ENCODE peak calls at places on chromosomes 1 and 21, in seven cellular contexts. D is adrenal gland, E is epithelial cell of proximal tubule, Y is A549, P is AG04450, B is colonic mucosa, U is epithelial cell of esophagus. S is an unnamed sample.

GRCh38 chr1:245377854-245378253 is 223.1 kb downstream of the KIF26B start:
- DNase-seq in B (no peak), P (no peak), U (no peak), Y (no peak), D (no peak), E (no peak), S (no peak)

GRCh38 chr1:109262231-109263010 is 13.1 kb downstream of the CELSR2 start:
- DNase-seq in Y (no peak), D (no peak), B (no peak), E (no peak), U (no peak), P (no peak), S (no peak)

GRCh38 chr1:183652547-183653467 is at the start of gene APOBEC4:
- DNase-seq in Y (no peak), B (peak), U (peak), D (no peak), P (no peak), E (no peak), S (peak)

GRCh38 chr1:24386241-24386640 is 27.3 kb downstream of the STPG1 start:
- DNase-seq in B (peak), Y (no peak), U (peak), D (no peak), E (no peak), P (no peak), S (peak)

GRCh38 chr21:44814498-44815023 is 3.3 kb downstream of the SUMO3 start:
- DNase-seq in D (no peak), E (no peak), U (no peak), P (no peak), Y (no peak), B (no peak), S (no peak)

GRCh38 chr1:168465942-168466702 is 77.7 kb downstream of the XCL2 start:
- DNase-seq in D (no peak), E (no peak), B (peak), U (peak), P (peak), Y (no peak), S (peak)

GRCh38 chr1:247386695-247387094 is 29.3 kb upstream of the NLRP3 start:
- DNase-seq in B (no peak), P (peak), U (peak), E (no peak), D (no peak), Y (no peak), S (peak)

GRCh38 chr1:174074757-174075156 is 52.6 kb upstream of the RC3H1 start:
- DNase-seq in E (no peak), B (no peak), P (peak), D (no peak), Y (no peak), U (peak), S (peak)

GRCh38 chr1:72693899-72694298 is 411.6 kb upstream of the NEGR1 start:
- DNase-seq in E (no peak), D (no peak), B (no peak), P (no peak), Y (no peak), U (no peak), S (no peak)

GRCh38 chr1:163069142-163069541 is at the start of gene RGS4:
- DNase-seq in U (peak), B (peak), E (peak), D (peak), Y (no peak), P (peak), S (peak)

GRCh38 chr21:23522750-23523149 is 2084.5 kb downstream of the MRPL39 start:
- DNase-seq in U (no peak), B (no peak), Y (no peak), P (no peak), E (no peak), D (no peak), S (no peak)

DNA sequence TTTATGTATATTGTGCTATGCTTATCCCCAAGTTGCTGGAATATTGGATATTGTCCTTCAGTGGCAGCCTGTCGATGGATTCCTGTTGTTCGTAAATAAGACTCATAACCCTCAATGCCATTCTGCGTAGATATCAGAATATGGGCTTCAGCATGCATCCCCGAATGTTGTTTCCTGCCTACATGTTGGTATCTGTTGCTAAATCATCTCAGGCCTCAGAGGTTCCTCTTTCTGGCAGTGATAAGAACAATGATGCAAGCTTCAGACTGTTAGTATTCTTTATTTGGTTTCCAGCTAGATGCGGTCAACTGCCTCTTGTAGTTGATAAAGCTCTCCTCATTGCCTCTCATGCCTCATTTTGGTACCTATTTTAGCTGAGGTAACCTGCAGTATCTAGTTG is 2082.6 kb downstream of the MRPL39 start:
- DNase-seq in E (no peak), B (no peak), D (no peak), U (no peak), P (no peak), Y (no peak), S (no peak)
- H3K4me3 ChIP-seq in E (no peak), B (no peak), D (no peak), U (no peak), P (no peak), Y (no peak), S (no peak)

DNA sequence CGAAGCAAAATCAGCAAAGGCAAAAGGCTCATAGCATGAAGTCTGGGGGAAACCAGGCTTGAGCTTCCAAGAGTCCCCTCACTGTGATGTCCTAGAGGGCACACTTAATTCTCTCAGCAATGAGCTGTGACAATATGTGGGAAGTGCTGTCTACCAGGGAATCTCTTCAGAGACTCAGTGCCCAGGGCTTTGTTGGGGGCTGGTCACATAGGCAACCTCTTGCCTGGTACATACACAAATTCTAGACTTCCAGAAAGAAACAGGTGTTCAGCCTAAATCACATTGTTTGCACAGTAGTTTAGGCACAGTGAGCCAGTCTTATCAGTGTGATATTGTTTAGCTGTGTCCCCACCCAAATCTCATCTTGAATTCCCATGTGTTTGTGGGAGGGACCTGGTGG is 400.5 kb downstream of the PRDM2 start:
- DNase-seq in U (no peak), D (no peak), E (no peak), B (no peak), P (no peak), Y (no peak), S (no peak)
- H3K4me3 ChIP-seq in U (no peak), D (no peak), E (no peak), B (no peak), P (no peak), Y (no peak), S (no peak)

GRCh38 chr1:229066591-229066990 is 204.3 kb upstream of the RAB4A start:
- DNase-seq in B (no peak), U (no peak), D (no peak), E (no peak), P (no peak), Y (no peak), S (no peak)

GRCh38 chr1:229063154-229063553 is 207.8 kb upstream of the RAB4A start:
- DNase-seq in P (no peak), U (no peak), D (no peak), B (no peak), Y (no peak), E (no peak), S (no peak)

GRCh38 chr1:229065613-229066012 is 205.3 kb upstream of the RAB4A start:
- DNase-seq in Y (no peak), E (no peak), P (no peak), B (no peak), D (no peak), U (no peak), S (no peak)

GRCh38 chr1:229062135-229062534 is 208.8 kb upstream of the RAB4A start:
- DNase-seq in E (no peak), B (no peak), D (no peak), Y (no peak), U (no peak), P (no peak), S (no peak)

DNA sequence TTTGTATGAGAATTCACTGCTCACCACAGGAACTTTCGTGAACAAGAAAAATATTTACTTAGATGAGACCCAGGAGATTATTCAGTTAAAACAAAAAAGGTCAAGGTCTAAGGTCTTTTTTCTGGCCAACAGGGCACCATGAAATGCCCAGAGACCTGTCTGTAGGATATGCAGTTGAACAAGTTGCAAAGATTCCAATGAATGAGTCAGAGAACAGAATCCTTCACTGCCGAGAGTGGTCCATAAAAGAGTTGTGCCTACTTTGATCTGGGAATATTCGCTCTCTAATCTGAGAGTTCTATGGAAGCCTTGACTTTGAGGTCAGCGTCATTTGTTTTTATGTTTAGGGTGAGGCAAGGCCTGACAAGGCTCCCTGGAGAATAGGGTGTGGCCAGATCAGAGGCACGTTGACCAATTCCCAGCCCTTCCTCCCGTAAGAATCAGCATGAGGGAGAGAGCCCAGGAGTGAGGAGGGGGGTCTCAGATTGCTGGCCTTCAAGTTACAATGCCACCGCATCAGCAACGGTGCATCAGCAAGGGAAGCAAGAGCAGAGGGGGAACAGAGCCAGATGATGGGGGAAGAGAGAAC is 206.5 kb upstream of the RAB4A start:
- DNase-seq in D (no peak), P (no peak), U (peak), Y (no peak), B (no peak), E (no peak), S (no peak)
- H3K4me3 ChIP-seq in D (no peak), P (no peak), U (no peak), Y (no peak), B (no peak), E (no peak), S (no peak)

GRCh38 chr1:228939881-228940392 is 204.7 kb downstream of the RHOU start:
- DNase-seq in B (no peak), Y (no peak), U (no peak), D (no peak), E (no peak), P (no peak), S (no peak)
- H3K4me3 ChIP-seq in B (no peak), Y (no peak), U (no peak), D (no peak), E (no peak), P (no peak), S (no peak)

DNA sequence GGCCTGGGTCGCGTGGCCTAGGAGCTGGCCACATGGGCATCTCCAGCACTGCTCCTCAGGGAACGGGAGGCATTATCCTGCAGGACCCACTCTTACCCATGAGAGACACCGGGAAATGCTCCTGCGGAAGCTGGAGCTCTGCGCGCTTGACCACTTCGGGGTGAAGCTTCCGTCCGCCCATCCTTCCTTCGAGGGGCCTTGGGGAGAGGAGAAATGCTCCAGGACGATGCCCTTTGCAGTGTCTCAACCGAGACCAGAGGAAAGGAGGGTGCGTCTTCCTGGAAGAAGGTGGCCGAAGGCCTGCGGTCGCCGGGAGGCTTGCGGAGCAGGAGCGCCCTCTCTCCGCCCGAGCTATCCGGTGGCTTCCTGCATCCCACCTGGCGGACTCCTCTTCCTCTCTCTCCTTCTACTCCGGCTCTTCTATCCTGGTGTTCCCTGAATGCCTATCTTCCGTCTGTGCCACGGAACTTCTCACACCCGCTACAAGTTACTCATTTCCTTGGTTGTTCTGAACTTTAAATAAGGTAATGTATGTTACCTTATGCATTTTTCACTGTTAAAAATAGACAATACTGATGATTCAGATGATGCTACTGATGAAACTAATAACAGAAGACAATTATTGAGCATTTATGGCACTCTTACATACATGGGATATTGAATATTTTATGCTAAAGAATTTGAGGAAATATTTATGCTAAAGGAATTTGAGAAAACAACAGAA is 91.4 kb downstream of the PRKAB2 start:
- DNase-seq in B (no peak), D (no peak), Y (no peak), E (no peak), U (peak), P (no peak), S (no peak)
- H3K4me3 ChIP-seq in B (no peak), D (no peak), Y (no peak), E (no peak), U (no peak), P (no peak), S (no peak)

GRCh38 chr1:11802973-11803885 is 2.5 kb downstream of the MTHFR start:
- DNase-seq in D (peak), U (peak), E (no peak), P (peak), B (peak), Y (no peak), S (peak)
- H3K4me3 ChIP-seq in D (peak), U (peak), E (peak), P (peak), B (peak), Y (no peak), S (peak)

GRCh38 chr1:11740258-11741192 is 4.6 kb downstream of the AGTRAP start:
- DNase-seq in P (no peak), U (no peak), Y (no peak), B (no peak), D (no peak), E (no peak), S (no peak)
- H3K4me3 ChIP-seq in P (no peak), U (no peak), Y (no peak), B (no peak), D (no peak), E (no peak), S (no peak)

DNA sequence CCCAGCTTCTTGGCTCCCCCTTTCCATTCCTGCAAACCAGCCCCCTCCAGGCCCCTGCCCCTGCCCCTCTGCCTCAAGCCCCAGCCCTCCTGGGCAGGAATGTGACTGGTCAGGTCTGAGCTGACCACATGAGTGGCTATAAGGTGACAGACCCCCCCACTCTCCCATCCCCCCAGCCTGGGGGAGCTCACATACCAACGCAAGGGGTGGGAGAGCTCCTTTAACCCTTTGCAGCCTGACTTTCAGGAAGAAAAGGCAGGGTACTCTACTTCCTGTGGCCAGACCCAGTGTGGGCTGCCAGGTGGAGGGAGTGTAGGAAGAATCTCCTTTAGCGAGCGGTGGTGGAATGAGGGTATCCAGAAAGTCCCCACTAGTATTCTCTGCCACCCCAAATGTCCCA is 33.1 kb downstream of the AHDC1 start:
- DNase-seq in P (no peak), E (no peak), D (no peak), Y (no peak), B (no peak), U (no peak), S (no peak)
- H3K4me3 ChIP-seq in P (no peak), E (no peak), D (no peak), Y (no peak), B (no peak), U (no peak), S (no peak)

GRCh38 chr1:204579681-204580080 is 63.5 kb downstream of the MDM4 start:
- DNase-seq in P (no peak), B (no peak), U (no peak), E (no peak), Y (no peak), D (no peak), S (no peak)
- H3K4me3 ChIP-seq in P (no peak), B (no peak), U (no peak), E (no peak), Y (no peak), D (no peak), S (no peak)

S was measured in bronchial epithelial cell.